ENCODE peak calls at places on chromosome 6, in six cellular contexts. One of them, this sample, is unnamed.

GRCh38 chr6:73388800-73389512 is 5.7 kb upstream of the DDX43 start:
- DNase-seq in ACHN: peak
- DNase-seq in hippocampal formation: no peak
- DNase-seq in AG09319: peak
- DNase-seq in activated naive CD4-positive, alpha-beta T cell: peak
- DNase-seq in GM06990: peak
- DNase-seq in this sample: peak

GRCh38 chr6:487956-488355 is 96.4 kb downstream of the IRF4 start:
- DNase-seq in activated naive CD4-positive, alpha-beta T cell: no peak
- DNase-seq in GM06990: no peak
- DNase-seq in hippocampal formation: peak
- DNase-seq in AG09319: no peak
- DNase-seq in ACHN: no peak
- DNase-seq in this sample: no peak

GRCh38 chr6:71621918-71622519 is 264.3 kb upstream of the RIMS1 start:
- DNase-seq in AG09319: no peak
- DNase-seq in GM06990: no peak
- DNase-seq in ACHN: peak
- DNase-seq in hippocampal formation: peak
- DNase-seq in activated naive CD4-positive, alpha-beta T cell: no peak
- DNase-seq in this sample: no peak

GRCh38 chr6:73779943-73780342 is 83.9 kb downstream of the CD109 start:
- DNase-seq in AG09319: no peak
- DNase-seq in GM06990: no peak
- DNase-seq in activated naive CD4-positive, alpha-beta T cell: no peak
- DNase-seq in ACHN: no peak
- DNase-seq in hippocampal formation: no peak
- DNase-seq in this sample: no peak

GRCh38 chr6:30840084-30840921 is 44.0 kb upstream of the DDR1 start:
- DNase-seq in hippocampal formation: no peak
- DNase-seq in GM06990: no peak
- DNase-seq in AG09319: no peak
- DNase-seq in activated naive CD4-positive, alpha-beta T cell: no peak
- DNase-seq in ACHN: no peak
- DNase-seq in this sample: no peak

GRCh38 chr6:149014631-149015171 is 267.9 kb downstream of the UST start:
- DNase-seq in AG09319: no peak
- DNase-seq in GM06990: no peak
- DNase-seq in activated naive CD4-positive, alpha-beta T cell: no peak
- DNase-seq in ACHN: no peak
- DNase-seq in hippocampal formation: no peak
- DNase-seq in this sample: no peak

GRCh38 chr6:90494067-90494773 is 92.7 kb downstream of the MAP3K7 start:
- DNase-seq in GM06990: no peak
- DNase-seq in hippocampal formation: no peak
- DNase-seq in AG09319: no peak
- DNase-seq in activated naive CD4-positive, alpha-beta T cell: no peak
- DNase-seq in ACHN: no peak
- DNase-seq in this sample: no peak

GRCh38 chr6:56690519-56691200 is 48.0 kb upstream of the DST start:
- DNase-seq in activated naive CD4-positive, alpha-beta T cell: no peak
- DNase-seq in hippocampal formation: no peak
- DNase-seq in AG09319: peak
- DNase-seq in GM06990: no peak
- DNase-seq in ACHN: peak
- DNase-seq in this sample: no peak

GRCh38 chr6:56243518-56244070 is 3.8 kb downstream of the COL21A1 start:
- DNase-seq in GM06990: no peak
- DNase-seq in AG09319: no peak
- DNase-seq in activated naive CD4-positive, alpha-beta T cell: no peak
- DNase-seq in ACHN: no peak
- DNase-seq in hippocampal formation: no peak
- DNase-seq in this sample: peak

GRCh38 chr6:17483391-17484016 is 90.1 kb downstream of the CAP2 start:
- DNase-seq in ACHN: no peak
- DNase-seq in hippocampal formation: no peak
- DNase-seq in activated naive CD4-positive, alpha-beta T cell: no peak
- DNase-seq in GM06990: no peak
- DNase-seq in AG09319: no peak
- DNase-seq in this sample: no peak

GRCh38 chr6:16108996-16109658 is 19.8 kb upstream of the MYLIP start:
- DNase-seq in ACHN: no peak
- DNase-seq in AG09319: no peak
- DNase-seq in GM06990: no peak
- DNase-seq in activated naive CD4-positive, alpha-beta T cell: no peak
- DNase-seq in hippocampal formation: no peak
- DNase-seq in this sample: no peak

GRCh38 chr6:28634758-28635546 is 109.3 kb downstream of the GPX5 start:
- DNase-seq in activated naive CD4-positive, alpha-beta T cell: no peak
- DNase-seq in hippocampal formation: no peak
- DNase-seq in AG09319: no peak
- DNase-seq in GM06990: no peak
- DNase-seq in ACHN: peak
- DNase-seq in this sample: peak

GRCh38 chr6:159692303-159693127 is 526 bp downstream of the SOD2 start:
- DNase-seq in GM06990: peak
- DNase-seq in activated naive CD4-positive, alpha-beta T cell: peak
- DNase-seq in ACHN: peak
- DNase-seq in AG09319: no peak
- DNase-seq in hippocampal formation: peak
- DNase-seq in this sample: peak

GRCh38 chr6:169145991-169146501 is 107.6 kb downstream of the THBS2 start:
- DNase-seq in hippocampal formation: peak
- DNase-seq in GM06990: no peak
- DNase-seq in AG09319: peak
- DNase-seq in activated naive CD4-positive, alpha-beta T cell: no peak
- DNase-seq in ACHN: no peak
- DNase-seq in this sample: no peak

GRCh38 chr6:99739526-99739925 is 132.9 kb downstream of the PRDM13 start:
- DNase-seq in activated naive CD4-positive, alpha-beta T cell: no peak
- DNase-seq in hippocampal formation: no peak
- DNase-seq in AG09319: no peak
- DNase-seq in GM06990: no peak
- DNase-seq in ACHN: no peak
- DNase-seq in this sample: no peak

GRCh38 chr6:164870175-164870574 is 439.2 kb downstream of the C6orf118 start:
- DNase-seq in hippocampal formation: no peak
- DNase-seq in activated naive CD4-positive, alpha-beta T cell: no peak
- DNase-seq in GM06990: no peak
- DNase-seq in ACHN: no peak
- DNase-seq in AG09319: no peak
- DNase-seq in this sample: no peak

GRCh38 chr6:93787841-93788240 is 368.5 kb upstream of the EPHA7 start:
- DNase-seq in activated naive CD4-positive, alpha-beta T cell: no peak
- DNase-seq in hippocampal formation: no peak
- DNase-seq in GM06990: no peak
- DNase-seq in ACHN: peak
- DNase-seq in AG09319: no peak
- DNase-seq in this sample: no peak

GRCh38 chr6:15663057-15663638 is 320 bp upstream of the DTNBP1 start:
- DNase-seq in hippocampal formation: no peak
- DNase-seq in activated naive CD4-positive, alpha-beta T cell: no peak
- DNase-seq in AG09319: peak
- DNase-seq in ACHN: peak
- DNase-seq in GM06990: no peak
- DNase-seq in this sample: peak

GRCh38 chr6:20202070-20202658 is 10.1 kb downstream of the MBOAT1 start:
- DNase-seq in GM06990: peak
- DNase-seq in hippocampal formation: no peak
- DNase-seq in activated naive CD4-positive, alpha-beta T cell: no peak
- DNase-seq in AG09319: no peak
- DNase-seq in ACHN: peak
- DNase-seq in this sample: peak

GRCh38 chr6:138159246-138159645 is 2.5 kb upstream of the ARFGEF3 start:
- DNase-seq in GM06990: no peak
- DNase-seq in AG09319: no peak
- DNase-seq in ACHN: no peak
- DNase-seq in hippocampal formation: no peak
- DNase-seq in activated naive CD4-positive, alpha-beta T cell: no peak
- DNase-seq in this sample: no peak

GRCh38 chr6:106783631-106784566 is 154.5 kb downstream of the QRSL1 start:
- DNase-seq in AG09319: no peak
- DNase-seq in GM06990: no peak
- DNase-seq in hippocampal formation: no peak
- DNase-seq in ACHN: peak
- DNase-seq in activated naive CD4-positive, alpha-beta T cell: no peak
- DNase-seq in this sample: no peak

GRCh38 chr6:9646346-9647042 is 768.4 kb downstream of the TFAP2A start:
- DNase-seq in hippocampal formation: no peak
- DNase-seq in GM06990: no peak
- DNase-seq in activated naive CD4-positive, alpha-beta T cell: no peak
- DNase-seq in ACHN: no peak
- DNase-seq in AG09319: peak
- DNase-seq in this sample: no peak

GRCh38 chr6:155041781-155042279 is 46.7 kb downstream of the TIAM2 start:
- DNase-seq in hippocampal formation: no peak
- DNase-seq in ACHN: no peak
- DNase-seq in activated naive CD4-positive, alpha-beta T cell: no peak
- DNase-seq in GM06990: no peak
- DNase-seq in AG09319: no peak
- DNase-seq in this sample: no peak

GRCh38 chr6:44667226-44667625 is 279.7 kb downstream of the CDC5L start:
- DNase-seq in ACHN: no peak
- DNase-seq in GM06990: no peak
- DNase-seq in activated naive CD4-positive, alpha-beta T cell: no peak
- DNase-seq in AG09319: peak
- DNase-seq in hippocampal formation: no peak
- DNase-seq in this sample: no peak

This sample was measured in GM13976.